ENCODE peak calls at places on chromosomes 3 and 15, in eight cellular contexts. J is stimulated activated CD4-positive, alpha-beta T cell treated with anti-CD3 and anti-CD28 coated beads, Interleukin-1b, Interleukin-23, amount 100 ng/mL, for 4 hours; U is activated CD4-positive, alpha-beta T cell treated with anti-CD3 and anti-CD28 coated beads for 36 hours; I is NCI-H1092; Z is sciatic nerve; N is A673; B is stimulated activated CD8-positive, alpha-beta memory T cell treated with anti-CD3 and anti-CD28 coated beads, Interleukin-4, amount 100 ng/mL, for 1 hour; E is endothelial cell. X is an unnamed sample.

GRCh38 chr15:68626739-68627138 is 47.9 kb downstream of the CORO2B start:
- DNase-seq in J (no peak), U (peak), I (no peak), Z (no peak), N (no peak), B (no peak), E (no peak), X (no peak)

GRCh38 chr15:81311834-81312459 is 12.0 kb downstream of the STARD5 start:
- DNase-seq in J (no peak), U (no peak), I (no peak), Z (no peak), N (no peak), B (no peak), E (no peak), X (no peak)

GRCh38 chr3:155332668-155333160 is 39.2 kb upstream of the STRIT1 start:
- DNase-seq in J (no peak), U (no peak), I (no peak), Z (no peak), N (peak), B (no peak), E (no peak), X (no peak)

GRCh38 chr15:41937568-41937923 is 34.8 kb downstream of the EHD4 start:
- DNase-seq in J (no peak), U (no peak), I (no peak), Z (no peak), N (no peak), B (no peak), E (no peak), X (no peak)

GRCh38 chr3:146078031-146078430 is 83.0 kb downstream of the PLOD2 start:
- DNase-seq in J (no peak), U (no peak), I (no peak), Z (no peak), N (no peak), B (no peak), E (no peak), X (no peak)

GRCh38 chr3:169456900-169457299 is 206.6 kb downstream of the MECOM start:
- DNase-seq in J (no peak), U (no peak), I (no peak), Z (no peak), N (no peak), B (no peak), E (no peak), X (no peak)

GRCh38 chr15:39979606-39980005 is 45.7 kb downstream of the EIF2AK4 start:
- DNase-seq in J (no peak), U (no peak), I (no peak), Z (no peak), N (no peak), B (no peak), E (no peak), X (no peak)

GRCh38 chr3:49903451-49904424 is at the start of gene MST1R:
- DNase-seq in J (peak), U (peak), I (no peak), Z (peak), N (no peak), B (peak), E (peak), X (peak)

GRCh38 chr15:90309050-90309449 is 43.0 kb upstream of the ZNF774 start:
- DNase-seq in J (no peak), U (no peak), I (no peak), Z (no peak), N (no peak), B (no peak), E (no peak), X (no peak)

GRCh38 chr3:72999971-73000370 is 3.4 kb downstream of the PPP4R2 start:
- DNase-seq in J (no peak), U (peak), I (no peak), Z (no peak), N (no peak), B (no peak), E (no peak), X (no peak)

GRCh38 chr15:38768970-38769369 is 204.4 kb upstream of the RASGRP1 start:
- DNase-seq in J (no peak), U (no peak), I (no peak), Z (peak), N (no peak), B (no peak), E (peak), X (peak)

GRCh38 chr3:151226088-151226563 is 23.1 kb upstream of the GPR171 start:
- DNase-seq in J (no peak), U (peak), I (no peak), Z (no peak), N (peak), B (no peak), E (no peak), X (no peak)

GRCh38 chr3:18443670-18444596 is 18.8 kb upstream of the SATB1 start:
- DNase-seq in J (peak), U (peak), I (no peak), Z (peak), N (peak), B (peak), E (no peak), X (peak)

GRCh38 chr15:89414571-89414970 is 79.9 kb upstream of the POLG start:
- DNase-seq in J (no peak), U (no peak), I (no peak), Z (no peak), N (no peak), B (no peak), E (no peak), X (no peak)

GRCh38 chr15:63331456-63331855 is 50.2 kb downstream of the CA12 start:
- DNase-seq in J (no peak), U (peak), I (no peak), Z (no peak), N (no peak), B (no peak), E (no peak), X (no peak)

GRCh38 chr3:171323934-171324535 is 136.2 kb downstream of the TNIK start:
- DNase-seq in J (no peak), U (no peak), I (no peak), Z (no peak), N (no peak), B (no peak), E (no peak), X (no peak)

GRCh38 chr15:47711654-47712053 is 5.7 kb upstream of the SEMA6D start:
- DNase-seq in J (no peak), U (no peak), I (peak), Z (no peak), N (peak), B (no peak), E (no peak), X (no peak)

GRCh38 chr3:193010191-193010590 is 92.5 kb upstream of the MB21D2 start:
- DNase-seq in J (no peak), U (no peak), I (peak), Z (no peak), N (no peak), B (no peak), E (no peak), X (no peak)

GRCh38 chr3:108124337-108125150 is 33.7 kb upstream of the CD47 start:
- DNase-seq in J (peak), U (peak), I (no peak), Z (no peak), N (peak), B (peak), E (no peak), X (no peak)

GRCh38 chr3:18425641-18426403 is 683 bp upstream of the SATB1 start:
- DNase-seq in J (peak), U (peak), I (peak), Z (peak), N (no peak), B (peak), E (peak), X (no peak)

GRCh38 chr15:60496853-60497252 is 17.9 kb upstream of the ICE2 start:
- DNase-seq in J (no peak), U (no peak), I (no peak), Z (no peak), N (no peak), B (no peak), E (no peak), X (no peak)

GRCh38 chr3:125212509-125213372 is at the start of gene SLC12A8:
- DNase-seq in J (peak), U (no peak), I (no peak), Z (no peak), N (no peak), B (no peak), E (no peak), X (no peak)

GRCh38 chr3:100480111-100480510 is 12.3 kb upstream of the TMEM45A start:
- DNase-seq in J (no peak), U (no peak), I (no peak), Z (no peak), N (no peak), B (no peak), E (no peak), X (no peak)

GRCh38 chr3:70871909-70872656 is 559.6 kb upstream of the MDFIC2 start:
- DNase-seq in J (no peak), U (no peak), I (no peak), Z (no peak), N (no peak), B (no peak), E (no peak), X (no peak)

GRCh38 chr3:141285570-141285969 is 53.9 kb downstream of the PXYLP1 start:
- DNase-seq in J (no peak), U (no peak), I (no peak), Z (no peak), N (no peak), B (no peak), E (no peak), X (no peak)

GRCh38 chr15:59160880-59161593 is 45.6 kb upstream of the LDHAL6B start:
- DNase-seq in J (no peak), U (peak), I (peak), Z (no peak), N (peak), B (no peak), E (peak), X (peak)

GRCh38 chr15:75921732-75922703 is 18.3 kb downstream of the FBXO22 start:
- DNase-seq in J (no peak), U (peak), I (no peak), Z (peak), N (peak), B (no peak), E (peak), X (no peak)

GRCh38 chr3:117141821-117142220 is 432.2 kb downstream of the TUSC7 start:
- DNase-seq in J (no peak), U (no peak), I (peak), Z (no peak), N (no peak), B (no peak), E (no peak), X (no peak)

GRCh38 chr3:36695769-36696137 is 68.6 kb downstream of the DCLK3 start:
- DNase-seq in J (no peak), U (no peak), I (no peak), Z (no peak), N (no peak), B (no peak), E (no peak), X (no peak)

GRCh38 chr3:186383026-186383993 is 21.3 kb upstream of the DGKG start:
- DNase-seq in J (no peak), U (no peak), I (no peak), Z (no peak), N (no peak), B (no peak), E (no peak), X (no peak)

GRCh38 chr3:151933224-151933858 is 59.9 kb downstream of the SUCNR1 start:
- DNase-seq in J (no peak), U (no peak), I (no peak), Z (no peak), N (no peak), B (no peak), E (no peak), X (no peak)

GRCh38 chr15:46309914-46310313 is 675.1 kb downstream of the SQOR start:
- DNase-seq in J (no peak), U (no peak), I (peak), Z (no peak), N (peak), B (no peak), E (no peak), X (no peak)